ENCODE peak calls at places on chromosomes 12 and 14, in ten cellular contexts. Q, M, R, G, T, W, X, N, H and K are unnamed samples.

GRCh38 chr14:102975662-102976061 is 53.2 kb downstream of the AMN start:
- DNase-seq in Q (no peak), M (no peak), R (no peak), G (no peak), T (no peak), W (no peak), X (no peak), N (no peak), H (no peak), K (no peak)

GRCh38 chr12:84497819-84498218 is 414.8 kb downstream of the SLC6A15 start:
- DNase-seq in Q (no peak), M (no peak), R (no peak), G (no peak), T (no peak), W (no peak), X (no peak), N (peak), H (no peak), K (no peak)

GRCh38 chr14:53783256-53783655 is 173.4 kb downstream of the BMP4 start:
- DNase-seq in Q (no peak), M (no peak), R (no peak), G (no peak), T (no peak), W (no peak), X (no peak), N (no peak), H (no peak), K (no peak)

GRCh38 chr14:51319181-51319597 is 79.1 kb downstream of the TMX1 start:
- DNase-seq in Q (no peak), M (no peak), R (no peak), G (no peak), T (no peak), W (no peak), X (peak), N (no peak), H (no peak), K (no peak)

GRCh38 chr14:20986811-20987210 is 3.0 kb upstream of the METTL17 start:
- DNase-seq in Q (no peak), M (no peak), R (no peak), G (no peak), T (no peak), W (no peak), X (peak), N (peak), H (no peak), K (peak)

GRCh38 chr12:52220456-52220855 is 12.6 kb upstream of the KRT7 start:
- DNase-seq in Q (no peak), M (no peak), R (no peak), G (no peak), T (no peak), W (peak), X (no peak), N (no peak), H (no peak), K (no peak)

GRCh38 chr14:69567563-69567962 is 7.1 kb downstream of the CCDC177 start:
- DNase-seq in Q (no peak), M (no peak), R (no peak), G (no peak), T (no peak), W (no peak), X (no peak), N (no peak), H (no peak), K (no peak)

GRCh38 chr14:93011650-93012317 is 88.8 kb downstream of the CHGA start:
- DNase-seq in Q (no peak), M (no peak), R (no peak), G (no peak), T (peak), W (no peak), X (no peak), N (no peak), H (no peak), K (no peak)

GRCh38 chr12:47988073-47989022 is 15.9 kb downstream of the COL2A1 start:
- DNase-seq in Q (no peak), M (no peak), R (no peak), G (no peak), T (no peak), W (no peak), X (peak), N (no peak), H (no peak), K (no peak)

GRCh38 chr14:104970231-104971068 is 7.7 kb downstream of the AHNAK2 start:
- DNase-seq in Q (no peak), M (no peak), R (no peak), G (no peak), T (no peak), W (no peak), X (peak), N (peak), H (no peak), K (no peak)

GRCh38 chr14:68247867-68248266 is 428.3 kb downstream of the RAD51B start:
- DNase-seq in Q (no peak), M (no peak), R (no peak), G (no peak), T (no peak), W (no peak), X (no peak), N (no peak), H (no peak), K (no peak)